ENCODE peak calls at places on chromosomes 4 and X, in eight cellular contexts. D is body of pancreas, U is Peyer's patch, G is tibial nerve, O is ovary, T is lower leg skin, V is GM12878, N is heart left ventricle. Q is an unnamed sample.

GRCh38 chr4:145931403-145931802 is 7.2 kb downstream of the ZNF827 start:
- DNase-seq in T (no peak), D (no peak), V (no peak), N (no peak), O (no peak), G (no peak), U (no peak), Q (no peak)

GRCh38 chr4:182764137-182764536 is 153.0 kb downstream of the DCTD start:
- DNase-seq in V (no peak), N (no peak), D (no peak), U (no peak), T (no peak), G (no peak), O (no peak), Q (no peak)

GRCh38 chr4:21954406-21954805 is 5.8 kb upstream of the KCNIP4 start:
- DNase-seq in N (no peak), V (no peak), D (no peak), O (no peak), U (no peak), G (no peak), T (no peak), Q (no peak)

GRCh38 chr4:88841635-88842034 is 144.0 kb upstream of the NAP1L5 start:
- DNase-seq in T (no peak), N (no peak), G (no peak), U (no peak), O (no peak), D (no peak), V (no peak), Q (no peak)

GRCh38 chr4:6732441-6733357 is 16.7 kb downstream of the BLOC1S4 start:
- DNase-seq in O (peak), T (peak), U (peak), D (peak), V (no peak), N (peak), G (peak), Q (peak)

GRCh38 chr4:76305971-76306881 is at the start of gene STBD1:
- DNase-seq in G (peak), T (peak), N (peak), D (peak), U (peak), V (no peak), O (peak), Q (peak)

GRCh38 chr4:73843369-73843768 is 6.9 kb downstream of the CXCL6 start:
- DNase-seq in G (no peak), V (no peak), O (no peak), T (no peak), D (no peak), U (no peak), N (no peak), Q (no peak)

GRCh38 chr4:120763650-120764049 is 158.9 kb downstream of the PRDM5 start:
- DNase-seq in T (no peak), V (no peak), O (no peak), U (no peak), G (no peak), N (no peak), D (no peak), Q (no peak)

GRCh38 chrX:10165580-10166247 is 8.9 kb downstream of the CLCN4 start:
- DNase-seq in U (no peak), T (no peak), V (no peak), D (no peak), O (no peak), N (no peak), G (no peak), Q (no peak)

GRCh38 chr4:70892086-70892769 is 9.9 kb upstream of the MOB1B start:
- DNase-seq in T (peak), N (peak), O (no peak), U (peak), D (no peak), V (no peak), G (peak), Q (no peak)

GRCh38 chr4:91058345-91058744 is 931.2 kb downstream of the CCSER1 start:
- DNase-seq in V (no peak), U (no peak), N (no peak), O (no peak), D (no peak), T (no peak), G (no peak), Q (no peak)

GRCh38 chr4:40992472-40993298 is 221.7 kb downstream of the APBB2 start:
- DNase-seq in V (peak), D (no peak), G (no peak), T (no peak), O (peak), N (no peak), U (no peak), Q (no peak)

GRCh38 chr4:39456946-39457763 is 1.6 kb downstream of the RPL9 start:
- DNase-seq in T (no peak), D (no peak), G (no peak), N (no peak), O (no peak), V (no peak), U (no peak), Q (no peak)
- TF ChIP-seq CTCF in T (no peak), D (no peak), G (no peak), N (no peak), O (no peak), V (no peak), U (no peak), Q (no peak)

GRCh38 chr4:72486991-72487390 is 82.0 kb downstream of the ADAMTS3 start:
- DNase-seq in U (no peak), T (no peak), N (no peak), V (no peak), D (no peak), O (no peak), G (no peak), Q (no peak)
- TF ChIP-seq POLR2A in U (no peak), T (no peak), N (no peak), V (no peak), D (no peak), O (no peak), G (no peak), Q (no peak)

DNA sequence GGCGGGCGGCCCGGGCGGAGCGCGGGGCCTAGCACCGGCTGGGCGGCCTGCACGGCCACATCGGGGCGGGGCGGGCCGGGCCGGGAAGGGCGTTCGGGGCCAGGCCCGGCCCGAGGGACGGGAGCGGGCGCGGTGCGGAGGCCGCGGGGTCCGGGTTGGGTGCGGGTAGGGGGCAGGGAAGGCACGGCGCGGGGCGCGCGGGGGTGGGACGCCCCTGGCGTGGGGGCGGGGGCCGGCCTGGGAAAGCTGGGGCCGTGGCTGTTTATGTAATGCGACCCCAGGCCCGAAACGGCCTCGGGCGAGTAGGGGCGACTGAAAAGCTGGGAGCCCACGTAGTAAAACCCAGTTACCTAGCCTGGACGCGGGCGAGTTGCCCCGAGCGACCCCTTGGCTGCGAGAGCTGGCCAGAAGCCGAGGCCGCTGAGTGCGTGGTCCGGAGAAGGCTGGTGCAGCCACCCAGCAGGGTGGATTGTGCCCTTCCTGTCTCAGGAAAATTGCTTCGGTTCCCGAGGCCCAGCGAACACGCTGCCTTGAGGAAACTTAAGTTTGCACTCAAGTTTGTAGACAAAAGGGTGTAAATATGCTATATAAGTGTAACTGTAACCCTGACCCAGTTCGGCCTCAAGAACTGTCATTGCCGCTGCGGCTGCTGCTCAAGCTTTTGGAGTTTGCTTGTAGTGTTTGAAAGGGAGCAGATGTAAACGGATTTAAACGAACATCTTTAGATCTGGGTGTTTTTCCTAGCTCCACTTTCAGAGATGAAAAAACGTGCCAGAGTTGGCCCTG is 585 bp downstream of the SEC24B start:
- DNase-seq in T (peak), D (peak), O (peak), V (no peak), U (peak), G (peak), N (peak), Q (no peak)
- TF ChIP-seq CTCF in T (no peak), D (no peak), O (no peak), V (no peak), U (no peak), G (no peak), N (no peak), Q (no peak)

GRCh38 chr4:42066402-42066801 is 76.1 kb downstream of the SLC30A9 start:
- DNase-seq in N (no peak), T (no peak), V (no peak), U (no peak), G (no peak), O (no peak), D (no peak), Q (no peak)

GRCh38 chr4:42070463-42070862 is 80.1 kb downstream of the SLC30A9 start:
- DNase-seq in T (no peak), G (no peak), U (no peak), O (no peak), N (no peak), V (no peak), D (no peak), Q (no peak)

DNA sequence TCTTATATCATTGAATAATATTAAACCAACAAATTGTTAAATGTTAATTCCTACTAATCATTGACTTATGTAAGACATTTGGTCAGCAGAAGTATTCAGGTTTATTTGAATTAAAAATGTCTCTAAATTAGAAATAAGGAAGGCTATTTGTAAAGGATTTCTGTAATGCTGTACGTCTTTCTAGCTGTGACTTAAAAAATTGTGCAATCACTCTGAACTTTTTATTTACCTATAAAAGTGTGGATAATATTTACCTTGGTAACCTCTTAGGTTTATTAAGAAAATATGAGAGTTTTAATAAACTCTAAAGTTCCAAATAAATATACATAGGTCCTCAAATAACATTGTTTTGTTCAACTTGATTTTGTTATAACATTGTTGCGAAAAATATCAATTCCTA is 76.9 kb downstream of the SLC30A9 start:
- DNase-seq in T (no peak), N (no peak), D (no peak), U (no peak), O (no peak), V (no peak), G (no peak), Q (no peak)
- TF ChIP-seq POLR2A in T (no peak), N (no peak), D (no peak), U (no peak), O (no peak), V (no peak), G (no peak), Q (no peak)

DNA sequence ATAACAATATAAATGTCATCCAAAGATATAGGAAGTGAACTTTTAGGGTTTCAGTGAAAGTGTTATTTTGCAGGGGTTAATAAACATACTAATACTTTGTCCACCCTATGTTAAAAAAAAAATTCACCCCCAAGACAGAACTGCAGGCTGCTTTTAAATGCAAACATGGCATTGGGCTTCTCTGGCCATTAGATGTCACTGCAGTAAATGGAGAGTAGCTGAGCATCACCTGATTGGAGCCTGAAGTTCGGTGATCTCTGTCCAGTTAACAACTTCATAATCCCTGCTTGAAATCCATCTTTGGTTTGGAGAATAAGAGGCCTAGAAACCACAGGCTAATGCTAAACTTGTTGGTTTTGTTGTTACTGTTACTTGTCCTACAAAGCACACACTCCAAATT is 18.7 kb downstream of the SLC25A43 start:
- DNase-seq in O (no peak), U (no peak), V (no peak), T (no peak), D (no peak), N (no peak), G (no peak), Q (no peak)
- TF ChIP-seq CTCF in O (no peak), U (no peak), V (peak), T (no peak), D (no peak), N (no peak), G (no peak), Q (no peak)

DNA sequence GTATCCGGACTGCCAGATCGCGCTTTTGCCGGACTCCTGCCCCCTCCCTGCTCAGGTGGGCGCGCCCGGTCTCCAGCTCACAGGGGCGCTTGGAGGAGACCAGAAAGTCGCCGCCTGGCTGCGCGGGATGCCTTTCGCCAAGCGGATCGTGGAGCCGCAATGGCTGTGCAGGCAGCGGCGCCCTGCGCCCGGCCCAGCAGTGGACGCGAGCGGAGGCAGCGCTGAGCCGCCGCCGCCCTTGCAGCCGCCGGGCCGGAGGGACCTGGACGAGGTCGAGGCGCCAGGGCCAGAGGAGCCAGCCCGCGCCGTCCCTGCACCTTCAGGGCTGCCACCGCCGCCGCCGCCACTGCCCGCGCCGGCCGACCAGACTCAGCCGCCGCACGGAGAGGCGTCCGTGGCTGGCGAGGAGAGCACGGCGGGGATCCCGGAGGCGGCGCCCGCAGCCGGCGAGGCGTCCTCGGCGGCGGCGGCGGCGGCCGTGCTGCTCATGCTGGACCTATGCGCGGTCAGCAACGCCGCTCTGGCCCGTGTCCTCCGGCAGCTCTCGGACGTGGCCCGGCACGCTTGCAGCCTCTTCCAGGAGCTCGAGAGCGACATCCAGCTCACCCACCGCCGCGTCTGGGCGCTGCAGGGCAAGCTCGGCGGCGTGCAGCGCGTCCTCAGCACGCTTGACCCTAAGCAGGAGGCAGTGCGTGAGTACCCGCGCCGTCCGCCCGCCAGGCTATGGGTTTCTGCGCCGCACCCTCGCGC is 806 bp downstream of the NHS start:
- DNase-seq in O (peak), N (peak), D (no peak), V (no peak), G (no peak), T (no peak), U (no peak), Q (peak)
- TF ChIP-seq POLR2A in O (no peak), N (no peak), D (no peak), V (no peak), G (no peak), T (no peak), U (no peak), Q (no peak)

GRCh38 chr4:154623995-154624394 is 11.5 kb upstream of the FGG start:
- DNase-seq in N (no peak), D (no peak), G (no peak), V (no peak), O (no peak), U (no peak), T (no peak), Q (no peak)

GRCh38 chr4:154622598-154622997 is 10.1 kb upstream of the FGG start:
- DNase-seq in T (no peak), N (no peak), G (peak), O (no peak), D (peak), V (no peak), U (peak), Q (no peak)

GRCh38 chr4:154630307-154630706 is 17.9 kb upstream of the FGG start:
- DNase-seq in U (no peak), T (no peak), N (no peak), V (no peak), G (no peak), D (no peak), O (no peak), Q (no peak)

GRCh38 chr4:154626793-154627484 is 14.5 kb upstream of the FGG start:
- DNase-seq in O (peak), U (peak), N (peak), G (peak), D (peak), T (no peak), V (no peak), Q (peak)
- TF ChIP-seq CTCF in O (no peak), U (peak), N (no peak), G (peak), D (peak), T (no peak), V (peak), Q (peak)

Q was measured in upper lobe of left lung.